ENCODE peak calls at places on chromosome 21, in five cellular contexts. A, I, O, S and F are unnamed samples.

GRCh38 chr21:19950347-19950746 is 1047.9 kb upstream of the NCAM2 start:
- DNase-seq in I (no peak), A (no peak), O (no peak), S (no peak), F (no peak)

GRCh38 chr21:43362306-43362927 is 64.5 kb downstream of the SIK1 start:
- DNase-seq in S (peak; percentile 43), I (no peak), O (peak; percentile 92), A (peak; percentile 66), F (peak; percentile 61)

GRCh38 chr21:42049578-42050430 is 21.3 kb upstream of the UMODL1 start:
- DNase-seq in S (no peak), I (no peak), O (no peak), A (no peak), F (no peak)

GRCh38 chr21:42672699-42673458 is 19.5 kb downstream of the PDE9A start:
- DNase-seq in O (no peak), I (peak; percentile 70), A (peak; percentile 77), S (no peak), F (no peak)

GRCh38 chr21:29499734-29500343 is 201.1 kb downstream of the BACH1 start:
- DNase-seq in I (no peak), O (no peak), A (peak; percentile 55), S (no peak), F (no peak)

GRCh38 chr21:41725421-41726021 is 41.3 kb downstream of the RIPK4 start:
- DNase-seq in S (no peak), I (no peak), A (no peak), O (no peak), F (no peak)

GRCh38 chr21:26087223-26087918 is 83.2 kb downstream of the APP start:
- DNase-seq in I (no peak), S (no peak), O (no peak), A (no peak), F (no peak)

GRCh38 chr21:39082656-39083376 is 100.4 kb downstream of the PSMG1 start:
- DNase-seq in S (peak; percentile 53), O (peak; percentile 48), I (no peak), A (no peak), F (no peak)

GRCh38 chr21:38787461-38788274 is 18.1 kb upstream of the ETS2 start:
- DNase-seq in I (peak; percentile 92), S (peak; percentile 86), A (peak; percentile 84), O (no peak), F (no peak)

GRCh38 chr21:37788503-37788902 is 127.8 kb downstream of the KCNJ6 start:
- DNase-seq in A (no peak), S (no peak), O (no peak), I (no peak), F (no peak)

GRCh38 chr21:28805885-28806284 is 186.8 kb downstream of the LTN1 start:
- DNase-seq in I (no peak), A (peak; percentile 97), O (no peak), S (no peak), F (peak; percentile 74)

GRCh38 chr21:40732243-40732642 is 114.7 kb downstream of the DSCAM start:
- DNase-seq in O (no peak), A (no peak), S (no peak), I (no peak), F (peak; percentile 40)

GRCh38 chr21:41966872-41967621 is 13.2 kb upstream of the C2CD2 start:
- DNase-seq in I (no peak), O (no peak), S (peak; percentile 14), A (no peak), F (no peak)

GRCh38 chr21:25759573-25759972 is 24.8 kb downstream of the GABPA start:
- DNase-seq in S (no peak), A (peak; percentile 35), I (no peak), O (no peak), F (no peak)

GRCh38 chr21:20729376-20729775 is 268.8 kb upstream of the NCAM2 start:
- DNase-seq in S (no peak), O (no peak), A (peak; percentile 50), I (no peak), F (no peak)

GRCh38 chr21:21897275-21897883 is 899.2 kb downstream of the NCAM2 start:
- DNase-seq in O (no peak), A (peak; percentile 44), I (no peak), S (no peak), F (peak; percentile 2)

GRCh38 chr21:38413958-38414506 is 84.2 kb downstream of the ERG start:
- DNase-seq in O (no peak), I (no peak), A (no peak), S (no peak), F (no peak)

GRCh38 chr21:37758997-37759396 is 157.3 kb downstream of the KCNJ6 start:
- DNase-seq in I (no peak), A (peak; percentile 30), S (peak; percentile 28), O (peak; percentile 19), F (no peak)

GRCh38 chr21:21632926-21633325 is 634.7 kb downstream of the NCAM2 start:
- DNase-seq in A (no peak), O (no peak), I (no peak), S (no peak), F (no peak)

GRCh38 chr21:46551636-46552241 is 53.1 kb downstream of the S100B start:
- DNase-seq in A (no peak), O (peak; percentile 49), S (no peak), I (no peak), F (no peak)

GRCh38 chr21:42069327-42069726 is 1.8 kb upstream of the UMODL1 start:
- DNase-seq in S (no peak), O (no peak), I (no peak), A (no peak), F (no peak)

GRCh38 chr21:41927727-41928409 is 25.9 kb downstream of the C2CD2 start:
- DNase-seq in O (peak; percentile 63), I (no peak), A (no peak), S (no peak), F (no peak)

DNA sequence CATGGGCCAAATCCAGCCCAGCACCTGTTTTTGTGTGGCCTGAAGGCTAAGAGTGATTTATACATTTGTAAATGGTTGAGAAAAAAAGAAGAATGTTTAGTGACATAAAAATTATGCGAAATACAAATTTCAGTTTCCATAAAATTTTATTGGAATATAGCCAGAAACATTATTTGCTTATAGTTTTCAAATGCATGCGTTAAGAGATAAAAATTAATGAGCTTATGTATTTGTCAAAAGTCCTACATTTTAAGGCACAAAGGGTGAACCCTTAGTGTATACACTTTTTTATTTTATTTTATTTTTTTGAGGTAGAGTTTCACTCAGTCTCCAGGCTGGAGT is 2.1 kb downstream of the MORC3 start:
- DNase-seq in S (no peak), O (no peak), I (no peak), A (no peak), F (no peak)
- H3K4me3 ChIP-seq in S (peak overlapping the region; percentile 86), O (peak overlapping the region; percentile 86), I (peak overlapping the region; percentile 79), A (peak overlapping the region; percentile 59), F (peak overlapping the region; percentile 84)

DNA sequence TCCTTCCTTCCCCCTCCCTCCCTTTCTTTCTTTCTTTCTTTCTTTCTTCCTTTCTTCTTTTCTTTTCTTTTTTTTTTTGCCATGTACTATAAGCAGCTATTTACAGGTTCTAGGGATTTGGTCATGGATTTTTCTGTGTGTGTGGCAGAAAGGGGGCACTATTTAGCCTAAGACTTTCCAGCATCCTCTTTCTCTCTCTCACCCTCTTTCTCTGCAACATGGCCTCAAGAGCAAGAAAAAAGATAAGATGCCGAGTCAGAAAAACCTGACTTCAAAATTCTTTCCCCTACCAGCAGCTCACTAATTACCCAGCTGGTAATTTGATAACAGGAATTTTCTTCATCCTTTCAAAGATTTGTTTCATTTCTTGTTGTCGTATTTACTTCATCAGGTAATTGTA is 458.3 kb upstream of the ADAMTS5 start:
- DNase-seq in S (no peak), A (no peak), O (no peak), I (no peak), F (no peak)
- TF ChIP-seq CTCF in S (no peak), A (peak; percentile 6), O (no peak), I (no peak), F (no peak)

DNA sequence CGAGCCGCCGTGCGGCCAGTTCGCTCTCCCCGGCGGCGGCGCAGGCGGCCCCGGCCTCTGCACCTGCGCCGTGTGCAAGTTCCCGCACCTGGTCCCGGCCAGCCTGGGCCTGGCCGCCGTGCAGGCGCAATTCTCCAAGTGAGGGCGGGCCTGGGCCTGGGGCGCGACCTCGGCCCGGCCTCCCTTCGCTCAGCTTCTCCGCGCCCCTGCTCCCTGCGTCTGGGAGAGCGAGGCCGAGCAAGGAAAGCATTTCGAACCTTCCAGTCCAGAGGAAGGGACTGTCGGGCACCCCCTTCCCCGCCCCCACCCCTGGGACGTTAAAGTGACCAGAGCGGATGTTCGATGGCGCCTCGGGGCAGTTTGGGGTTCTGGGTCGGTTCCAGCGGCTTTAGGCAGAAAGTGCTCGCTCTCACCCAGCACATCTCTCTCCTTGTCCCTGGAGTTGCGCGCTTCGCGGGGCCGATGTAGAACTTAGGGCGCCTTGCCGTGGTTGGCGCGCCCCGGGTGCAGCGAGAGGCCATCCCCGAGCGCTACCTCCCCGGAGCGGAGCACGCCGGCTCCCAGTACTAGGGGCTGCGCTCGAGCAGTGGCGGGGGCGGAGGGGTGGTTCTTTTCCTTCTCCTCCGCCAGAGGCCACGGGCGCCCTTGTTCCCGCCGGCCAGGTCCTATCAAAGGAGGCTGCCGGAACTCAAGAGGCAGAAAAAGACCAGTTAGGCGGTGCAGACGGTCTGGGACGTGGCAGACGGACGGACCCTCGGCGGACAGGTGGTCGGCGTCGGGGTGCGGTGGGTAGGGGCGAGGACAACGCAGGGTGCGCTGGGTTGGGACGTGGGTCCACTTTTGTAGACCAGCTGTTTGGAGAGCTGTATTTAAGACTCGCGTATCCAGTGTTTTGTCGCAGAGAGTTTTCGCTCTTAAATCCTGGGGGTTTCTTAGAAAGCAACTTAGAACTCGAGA is 1.3 kb downstream of the OLIG1 start:
- DNase-seq in O (no peak), I (no peak), S (no peak), A (no peak), F (no peak)
- H3K4me3 ChIP-seq in O (no peak overlapping the region), I (no peak overlapping the region), S (peak overlapping the region; percentile 28), A (no peak overlapping the region), F (no peak overlapping the region)

GRCh38 chr21:31476551-31477120 is 132.6 kb upstream of the TIAM1 start:
- DNase-seq in S (no peak), A (peak; percentile 24), O (no peak), I (no peak), F (no peak)
- TF ChIP-seq CTCF in S (no peak), A (peak; percentile 3), O (no peak), I (peak; percentile 11), F (no peak)

DNA sequence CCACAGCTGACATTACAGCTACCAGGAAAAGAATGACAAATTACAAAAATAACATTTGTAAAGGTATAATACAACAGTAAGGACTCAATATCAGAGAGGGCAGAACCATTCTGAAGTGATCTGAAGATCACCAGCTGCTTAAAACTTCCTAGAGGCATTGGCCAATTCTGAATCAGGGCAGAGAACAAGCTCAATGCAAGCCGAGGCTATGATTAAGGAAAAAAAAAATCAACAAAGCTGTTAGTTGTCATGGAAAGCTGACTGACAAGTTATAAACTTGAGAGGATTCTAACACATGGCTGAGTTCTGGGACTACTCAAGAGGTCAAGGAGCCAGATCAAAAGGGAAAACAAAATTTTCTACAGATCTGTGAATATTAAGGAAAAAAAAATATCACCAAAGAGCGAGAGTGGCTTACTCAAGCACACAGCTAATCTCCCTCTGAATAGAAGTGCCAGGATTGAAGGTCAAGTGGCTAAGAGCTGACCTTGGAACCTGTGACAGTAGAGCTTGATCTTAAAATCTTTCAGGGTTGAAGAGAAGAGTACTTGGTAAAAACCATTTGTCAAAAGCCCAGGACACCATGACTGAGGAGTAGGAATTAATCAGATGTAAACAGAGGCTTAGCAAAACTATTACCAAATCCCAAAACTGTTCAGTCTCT is 383.4 kb downstream of the USP25 start:
- DNase-seq in O (no peak), S (peak; percentile 29), I (no peak), A (peak; percentile 37), F (no peak)
- H3K4me3 ChIP-seq in O (no peak overlapping the region), S (no peak overlapping the region), I (no peak overlapping the region), A (no peak overlapping the region), F (no peak overlapping the region)